ENCODE peak calls at places on chromosomes 13 and 19, in eight cellular contexts. Q is tibial nerve, V is fibroblast of lung, H is hepatocyte, P is colonic mucosa, G is Panc1, L is astrocyte, R is brain microvascular endothelial cell. T is an unnamed sample.

GRCh38 chr19:33440682-33441081 is 67.2 kb downstream of the CEBPG start:
- DNase-seq in Q (no peak), V (no peak), H (no peak), P (no peak), G (no peak), L (no peak), R (no peak), T (no peak)

GRCh38 chr19:39408392-39409206 is 2.0 kb downstream of the ZFP36 start:
- DNase-seq in Q (peak; percentile 71), V (peak; percentile 38), H (peak; percentile 66), P (peak; percentile 57), G (peak; percentile 100), L (no peak), R (no peak), T (no peak)

GRCh38 chr19:15197275-15198005 is 3.4 kb downstream of the NOTCH3 start:
- DNase-seq in Q (no peak), V (no peak), H (no peak), P (no peak), G (no peak), L (no peak), R (no peak), T (no peak)

GRCh38 chr13:73138276-73138950 is 79.6 kb downstream of the KLF5 start:
- DNase-seq in Q (no peak), V (peak; percentile 77), H (peak; percentile 55), P (no peak), G (no peak), L (peak; percentile 65), R (peak; percentile 45), T (no peak)

GRCh38 chr19:29564574-29565005 is 38.8 kb downstream of the VSTM2B start:
- DNase-seq in Q (no peak), V (no peak), H (no peak), P (no peak), G (no peak), L (no peak), R (no peak), T (no peak)

GRCh38 chr19:47111682-47112165 is 1.9 kb downstream of the ZC3H4 start:
- DNase-seq in Q (no peak), V (no peak), H (no peak), P (no peak), G (no peak), L (no peak), R (no peak), T (no peak)

GRCh38 chr13:28866932-28867331 is 46.8 kb downstream of the MTUS2 start:
- DNase-seq in Q (no peak), V (no peak), H (no peak), P (no peak), G (no peak), L (no peak), R (no peak), T (no peak)

GRCh38 chr13:33279898-33280549 is 5.5 kb downstream of the STARD13 start:
- DNase-seq in Q (no peak), V (peak; percentile 86), H (peak; percentile 50), P (no peak), G (no peak), L (peak; percentile 80), R (peak; percentile 71), T (peak; percentile 84)

GRCh38 chr19:46691104-46691503 is 25.8 kb downstream of the PRKD2 start:
- DNase-seq in Q (no peak), V (no peak), H (no peak), P (no peak), G (no peak), L (no peak), R (no peak), T (no peak)

GRCh38 chr13:40273173-40274000 is 393.1 kb downstream of the FOXO1 start:
- DNase-seq in Q (no peak), V (no peak), H (no peak), P (no peak), G (no peak), L (no peak), R (no peak), T (no peak)

GRCh38 chr19:1906985-1907562 is 1.9 kb downstream of the ADAT3 start:
- DNase-seq in Q (no peak), V (no peak), H (no peak), P (no peak), G (no peak), L (no peak), R (no peak), T (no peak)

GRCh38 chr13:28181413-28181812 is 43.1 kb downstream of the PAN3 start:
- DNase-seq in Q (no peak), V (peak; percentile 49), H (no peak), P (no peak), G (peak; percentile 7), L (peak; percentile 42), R (peak; percentile 66), T (peak; percentile 18)

GRCh38 chr19:13062317-13062716 is 40.3 kb downstream of the LYL1 start:
- DNase-seq in Q (no peak), V (no peak), H (no peak), P (no peak), G (no peak), L (no peak), R (no peak), T (no peak)

GRCh38 chr19:13063461-13064091 is 39.1 kb downstream of the LYL1 start:
- DNase-seq in Q (no peak), V (no peak), H (no peak), P (no peak), G (no peak), L (no peak), R (no peak), T (no peak)

GRCh38 chr19:13066231-13066630 is 36.4 kb downstream of the LYL1 start:
- DNase-seq in Q (no peak), V (no peak), H (no peak), P (no peak), G (no peak), L (no peak), R (no peak), T (no peak)

GRCh38 chr19:13060964-13061927 is 41.4 kb downstream of the LYL1 start:
- DNase-seq in Q (peak; percentile 94), V (peak; percentile 65), H (peak; percentile 92), P (peak; percentile 92), G (peak; percentile 43), L (no peak), R (peak; percentile 54), T (no peak)

DNA sequence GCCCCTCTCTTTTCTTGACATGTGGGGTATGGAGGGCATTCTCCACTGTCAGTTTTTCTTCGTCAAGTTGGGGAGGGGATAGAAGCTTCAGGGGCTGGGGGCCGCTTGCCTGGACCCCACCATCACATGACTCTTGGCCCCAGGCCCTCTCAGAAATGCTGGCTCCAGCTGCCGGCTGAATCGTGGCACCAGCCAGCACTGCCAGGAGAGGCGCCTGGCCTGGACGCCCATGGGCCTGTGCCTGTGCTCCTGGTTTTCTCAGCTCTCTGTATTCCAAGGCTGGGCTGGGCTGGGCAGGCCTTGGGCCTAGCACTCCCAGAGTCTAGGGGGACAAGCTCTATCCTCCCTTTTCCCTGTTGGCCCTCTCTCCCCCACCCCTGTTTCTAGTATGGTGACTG is 38.6 kb downstream of the LYL1 start:
- DNase-seq in Q (no peak), V (no peak), H (no peak), P (no peak), G (no peak), L (no peak), R (no peak), T (no peak)
- H3K4me3 ChIP-seq in Q (no peak overlapping the region), V (no peak overlapping the region), H (no peak overlapping the region), P (no peak overlapping the region), G (no peak overlapping the region), L (no peak overlapping the region), R (no peak overlapping the region), T (no peak overlapping the region)

DNA sequence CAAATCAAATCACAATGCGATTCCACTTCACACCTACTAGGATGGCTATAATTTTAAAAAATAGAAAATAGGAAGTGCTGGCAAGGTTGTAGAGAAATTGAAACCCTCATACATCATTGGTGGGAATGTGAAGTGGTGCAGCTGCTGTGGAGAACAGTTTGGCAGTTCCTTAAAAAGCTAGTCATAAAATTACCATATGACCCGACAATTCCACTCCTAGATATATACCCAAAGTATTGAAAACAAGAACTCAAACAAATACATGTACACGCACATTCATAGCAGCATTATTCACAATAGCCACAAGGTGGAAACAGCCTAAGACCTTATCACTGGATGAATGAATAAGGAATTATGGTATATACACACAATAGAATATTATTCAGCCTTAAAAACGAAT is 12.0 kb downstream of the HMGB1 start:
- DNase-seq in Q (no peak), V (no peak), H (no peak), P (no peak), G (no peak), L (no peak), R (no peak), T (no peak)
- TF ChIP-seq CTCF in Q (no peak), V (peak; percentile 25), H (no peak), P (no peak), G (no peak), L (peak; percentile 21), R (peak; percentile 34), T (no peak)

GRCh38 chr13:60018536-60018935 is 145.2 kb downstream of the DIAPH3 start:
- DNase-seq in Q (no peak), V (no peak), H (no peak), P (no peak), G (no peak), L (no peak), R (no peak), T (no peak)

GRCh38 chr13:60013166-60013565 is 150.6 kb downstream of the DIAPH3 start:
- DNase-seq in Q (no peak), V (no peak), H (no peak), P (no peak), G (no peak), L (no peak), R (no peak), T (no peak)

GRCh38 chr13:60012503-60012902 is 151.2 kb downstream of the DIAPH3 start:
- DNase-seq in Q (no peak), V (no peak), H (peak; percentile 44), P (peak; percentile 56), G (no peak), L (no peak), R (no peak), T (peak; percentile 5)

GRCh38 chr13:60019119-60019993 is 144.4 kb downstream of the DIAPH3 start:
- DNase-seq in Q (no peak), V (peak; percentile 8), H (no peak), P (no peak), G (no peak), L (peak; percentile 2), R (no peak), T (no peak)

DNA sequence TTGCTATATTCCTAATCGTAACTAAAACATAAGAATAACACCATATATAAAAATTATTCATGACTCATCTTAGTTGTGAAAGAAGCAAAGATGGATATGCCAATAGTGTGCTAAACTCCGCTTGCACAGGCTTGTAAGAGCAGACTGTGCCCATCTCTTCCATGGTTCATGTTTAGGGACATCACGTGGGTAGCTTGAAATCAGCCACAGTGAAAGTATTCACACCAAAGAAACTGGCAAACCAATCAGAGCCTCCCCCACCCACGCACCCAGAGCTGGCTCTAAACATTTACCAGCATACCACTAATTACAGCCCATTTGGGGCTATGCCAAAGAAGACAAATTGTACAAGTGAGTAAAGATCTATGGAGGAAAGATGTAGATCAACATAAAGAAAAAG is 147.5 kb downstream of the DIAPH3 start:
- DNase-seq in Q (no peak), V (no peak), H (no peak), P (no peak), G (no peak), L (no peak), R (no peak), T (no peak)
- H3K4me3 ChIP-seq in Q (no peak overlapping the region), V (no peak overlapping the region), H (no peak overlapping the region), P (no peak overlapping the region), G (no peak overlapping the region), L (no peak overlapping the region), R (no peak overlapping the region), T (no peak overlapping the region)

GRCh38 chr13:47094734-47095434 is 198.0 kb upstream of the HTR2A start:
- DNase-seq in Q (no peak), V (no peak), H (no peak), P (no peak), G (no peak), L (no peak), R (no peak), T (no peak)

GRCh38 chr13:47100214-47100853 is 203.5 kb upstream of the HTR2A start:
- DNase-seq in Q (no peak), V (no peak), H (no peak), P (no peak), G (no peak), L (no peak), R (no peak), T (no peak)
- TF ChIP-seq CTCF in Q (no peak), V (no peak), H (no peak), P (no peak), G (no peak), L (no peak), R (no peak), T (no peak)

T was measured in kidney epithelial cell.